ENCODE peak calls at places on chromosome 1, in nine cellular contexts. O, C, N, Z, L, X, U, Q and T are unnamed samples.

GRCh38 chr1:182446033-182446669 is 3.8 kb upstream of the RGSL1 start:
- DNase-seq in Z (peak; percentile 52), Q (peak; percentile 62), L (no peak), X (peak; percentile 39), C (no peak), U (no peak), N (peak; percentile 11), O (no peak), T (no peak)

GRCh38 chr1:154145986-154146385 is 8.9 kb downstream of the NUP210L start:
- DNase-seq in Z (no peak), U (no peak), N (no peak), C (no peak), L (no peak), X (no peak), O (no peak), Q (no peak), T (no peak)

GRCh38 chr1:235758931-235759330 is 107.8 kb downstream of the LYST start:
- DNase-seq in X (no peak), L (no peak), Q (peak; percentile 18), C (no peak), O (no peak), N (no peak), U (no peak), Z (no peak), T (no peak)

GRCh38 chr1:56258395-56258794 is 321.0 kb downstream of the PLPP3 start:
- DNase-seq in O (no peak), Z (no peak), L (no peak), X (no peak), Q (no peak), N (no peak), C (no peak), U (no peak), T (no peak)

GRCh38 chr1:92854386-92854785 is 22.5 kb downstream of the RPL5 start:
- DNase-seq in C (no peak), X (no peak), L (no peak), Z (no peak), U (no peak), O (no peak), Q (no peak), N (no peak), T (no peak)

GRCh38 chr1:20484526-20485462 is 1.2 kb downstream of the CAMK2N1 start:
- DNase-seq in U (no peak), L (no peak), C (no peak), Z (no peak), O (no peak), N (no peak), X (no peak), Q (no peak), T (no peak)

GRCh38 chr1:54651608-54652007 is 10.0 kb downstream of the MROH7 start:
- DNase-seq in X (no peak), O (no peak), Z (no peak), L (no peak), N (no peak), C (no peak), U (no peak), Q (no peak), T (no peak)

GRCh38 chr1:32886012-32886827 is at the start of gene HPCA:
- DNase-seq in O (no peak), X (peak; percentile 44), U (no peak), C (peak; percentile 77), Q (peak; percentile 41), N (peak; percentile 67), Z (peak; percentile 74), L (no peak), T (peak; percentile 83)

GRCh38 chr1:224528900-224529299 is 87.2 kb upstream of the CNIH3 start:
- DNase-seq in C (no peak), Z (peak; percentile 63), U (no peak), L (no peak), O (no peak), X (peak; percentile 89), Q (peak; percentile 95), N (no peak), T (no peak)

GRCh38 chr1:24868016-24868875 is 61.8 kb downstream of the RUNX3 start:
- DNase-seq in Q (no peak), O (peak; percentile 11), N (no peak), Z (no peak), L (no peak), X (no peak), C (no peak), U (no peak), T (no peak)

GRCh38 chr1:43997295-43997694 is 5.9 kb downstream of the CCDC24 start:
- DNase-seq in X (no peak), Z (no peak), Q (no peak), U (no peak), L (no peak), O (no peak), N (no peak), C (no peak), T (no peak)

GRCh38 chr1:188769181-188769580 is 1708.5 kb downstream of the BRINP3 start:
- DNase-seq in N (no peak), Q (no peak), O (no peak), C (no peak), L (no peak), X (no peak), U (no peak), Z (no peak), T (no peak)

GRCh38 chr1:233114159-233114558 is 163.7 kb downstream of the NTPCR start:
- DNase-seq in C (no peak), Q (peak; percentile 69), N (no peak), X (peak; percentile 53), L (no peak), O (no peak), Z (peak; percentile 52), U (no peak), T (no peak)

GRCh38 chr1:155070392-155070700 is 6.8 kb downstream of the EFNA4 start:
- DNase-seq in N (no peak), C (no peak), U (no peak), Z (no peak), O (no peak), X (no peak), L (no peak), Q (no peak), T (no peak)

GRCh38 chr1:183787704-183788103 is 17.2 kb upstream of the RGL1 start:
- DNase-seq in O (no peak), Z (no peak), Q (no peak), X (no peak), L (no peak), C (no peak), U (no peak), N (no peak), T (no peak)

GRCh38 chr1:98323906-98324358 is 337.6 kb upstream of the SNX7 start:
- DNase-seq in O (peak; percentile 23), Q (peak; percentile 84), L (peak; percentile 11), U (no peak), Z (peak; percentile 95), C (no peak), X (peak; percentile 98), N (no peak), T (peak; percentile 40)

GRCh38 chr1:34653110-34653509 is 101.7 kb upstream of the GJB5 start:
- DNase-seq in X (no peak), O (no peak), Q (no peak), Z (no peak), L (no peak), C (no peak), N (no peak), U (no peak), T (no peak)

GRCh38 chr1:47738560-47739182 is 258.5 kb downstream of the TRABD2B start:
- DNase-seq in X (peak; percentile 15), U (no peak), O (no peak), Z (peak; percentile 49), L (no peak), N (no peak), Q (peak; percentile 53), C (peak; percentile 65), T (no peak)

GRCh38 chr1:112754116-112754628 is 39.0 kb upstream of the PPM1J start:
- DNase-seq in N (no peak), O (no peak), Z (no peak), Q (no peak), X (no peak), L (no peak), U (no peak), C (no peak), T (no peak)

GRCh38 chr1:30816211-30817082 is 58.9 kb upstream of the LAPTM5 start:
- DNase-seq in X (peak; percentile 85), O (no peak), L (no peak), Z (peak; percentile 93), Q (peak; percentile 88), C (peak; percentile 68), N (no peak), U (peak; percentile 83), T (peak; percentile 54)